ENCODE peak calls at places on chromosomes 11 and 22, in eight cellular contexts. I is Panc1; M is breast epithelium; K is thoracic aorta; G is CD4-positive, CD25-positive, alpha-beta regulatory T cell; S is right cardiac atrium; X is sigmoid colon; R is transverse colon. P is an unnamed sample.

GRCh38 chr11:30855383-30856006 is 269.3 kb upstream of the MPPED2 start:
- DNase-seq in I (peak), M (no peak), K (no peak), G (no peak), S (no peak), X (no peak), R (no peak), P (no peak)

GRCh38 chr11:85947431-85948272 is 92.5 kb downstream of the CCDC83 start:
- DNase-seq in I (peak), M (no peak), K (no peak), G (no peak), S (no peak), X (no peak), R (no peak), P (no peak)

GRCh38 chr11:13308704-13309103 is 31.1 kb downstream of the BMAL1 start:
- DNase-seq in I (no peak), M (no peak), K (no peak), G (no peak), S (no peak), X (no peak), R (no peak), P (no peak)

GRCh38 chr11:62489204-62489603 is 57.4 kb downstream of the AHNAK start:
- DNase-seq in I (no peak), M (no peak), K (no peak), G (no peak), S (no peak), X (no peak), R (no peak), P (no peak)

GRCh38 chr22:16783930-16784354 is 41.3 kb downstream of the XKR3 start:
- DNase-seq in I (no peak), M (no peak), K (no peak), G (no peak), S (no peak), X (no peak), R (no peak), P (no peak)

GRCh38 chr11:85941380-85941973 is 86.3 kb downstream of the CCDC83 start:
- DNase-seq in I (no peak), M (no peak), K (no peak), G (no peak), S (peak), X (peak), R (peak), P (no peak)

GRCh38 chr11:108960498-108960897 is 295.6 kb downstream of the DDX10 start:
- DNase-seq in I (no peak), M (no peak), K (no peak), G (no peak), S (no peak), X (no peak), R (no peak), P (no peak)

GRCh38 chr11:3129181-3129590 is 35.9 kb downstream of the OSBPL5 start:
- DNase-seq in I (no peak), M (no peak), K (no peak), G (no peak), S (no peak), X (peak), R (no peak), P (no peak)

GRCh38 chr11:7672960-7673723 is at the start of gene CYB5R2:
- DNase-seq in I (no peak), M (peak), K (peak), G (no peak), S (peak), X (peak), R (peak), P (peak)

GRCh38 chr11:123977731-123978347 is at the start of gene OR10S1:
- DNase-seq in I (no peak), M (no peak), K (no peak), G (no peak), S (no peak), X (no peak), R (no peak), P (no peak)

GRCh38 chr11:11081786-11082185 is 223.9 kb upstream of the ZBED5 start:
- DNase-seq in I (no peak), M (no peak), K (no peak), G (no peak), S (no peak), X (no peak), R (no peak), P (no peak)

GRCh38 chr11:129932385-129933067 is 37.1 kb upstream of the NFRKB start:
- DNase-seq in I (no peak), M (peak), K (no peak), G (no peak), S (no peak), X (no peak), R (no peak), P (no peak)

GRCh38 chr11:61041755-61042518 is 60.4 kb upstream of the CD5 start:
- DNase-seq in I (no peak), M (no peak), K (no peak), G (peak), S (peak), X (no peak), R (peak), P (no peak)

GRCh38 chr11:32831241-32831640 is 1.5 kb downstream of the PRRG4 start:
- DNase-seq in I (no peak), M (no peak), K (no peak), G (no peak), S (no peak), X (no peak), R (no peak), P (no peak)

GRCh38 chr11:30488304-30488998 is 97.7 kb downstream of the MPPED2 start:
- DNase-seq in I (no peak), M (no peak), K (no peak), G (no peak), S (peak), X (no peak), R (peak), P (no peak)

GRCh38 chr11:114496915-114497314 is 57.6 kb downstream of the REXO2 start:
- DNase-seq in I (no peak), M (no peak), K (no peak), G (no peak), S (no peak), X (no peak), R (no peak), P (no peak)

GRCh38 chr11:12089473-12089872 is 20.9 kb upstream of the MICAL2 start:
- DNase-seq in I (no peak), M (no peak), K (no peak), G (no peak), S (no peak), X (no peak), R (no peak), P (no peak)

GRCh38 chr11:45880772-45881570 is 4.5 kb upstream of the MAPK8IP1 start:
- DNase-seq in I (no peak), M (no peak), K (no peak), G (no peak), S (no peak), X (peak), R (no peak), P (no peak)

GRCh38 chr11:95345243-95345642 is 114.2 kb upstream of the SESN3 start:
- DNase-seq in I (no peak), M (peak), K (no peak), G (no peak), S (no peak), X (no peak), R (no peak), P (no peak)

GRCh38 chr11:86230921-86231320 is 13.6 kb upstream of the EED start:
- DNase-seq in I (no peak), M (no peak), K (no peak), G (no peak), S (no peak), X (no peak), R (no peak), P (no peak)

GRCh38 chr11:77800445-77800844 is 20.1 kb downstream of the RSF1 start:
- DNase-seq in I (no peak), M (no peak), K (no peak), G (no peak), S (no peak), X (no peak), R (no peak), P (no peak)

GRCh38 chr11:36214484-36214883 is 74.7 kb downstream of the COMMD9 start:
- DNase-seq in I (no peak), M (peak), K (no peak), G (no peak), S (no peak), X (no peak), R (no peak), P (no peak)

GRCh38 chr11:15748107-15748506 is 608.2 kb downstream of the SOX6 start:
- DNase-seq in I (no peak), M (no peak), K (no peak), G (no peak), S (no peak), X (no peak), R (no peak), P (no peak)

GRCh38 chr11:69166186-69167115 is 10.7 kb downstream of the SMIM38 start:
- DNase-seq in I (peak), M (no peak), K (no peak), G (no peak), S (no peak), X (no peak), R (no peak), P (no peak)

GRCh38 chr11:134751161-134751560 is 339.1 kb upstream of the B3GAT1 start:
- DNase-seq in I (no peak), M (no peak), K (no peak), G (no peak), S (no peak), X (no peak), R (no peak), P (peak)

GRCh38 chr11:114124601-114125144 is 65.2 kb downstream of the ZBTB16 start:
- DNase-seq in I (no peak), M (no peak), K (no peak), G (no peak), S (no peak), X (no peak), R (no peak), P (no peak)

GRCh38 chr22:38262051-38262795 is 10.6 kb downstream of the TMEM184B start:
- DNase-seq in I (no peak), M (peak), K (no peak), G (no peak), S (peak), X (peak), R (peak), P (no peak)

GRCh38 chr22:47022475-47022874 is 260.0 kb downstream of the TBC1D22A start:
- DNase-seq in I (no peak), M (no peak), K (no peak), G (no peak), S (no peak), X (no peak), R (no peak), P (no peak)

GRCh38 chr11:119317592-119318239 is 786 bp upstream of the MCAM start:
- DNase-seq in I (no peak), M (peak), K (no peak), G (no peak), S (no peak), X (no peak), R (no peak), P (no peak)

GRCh38 chr11:926341-926916 is 759 bp downstream of the AP2A2 start:
- DNase-seq in I (no peak), M (no peak), K (no peak), G (no peak), S (peak), X (no peak), R (peak), P (no peak)

GRCh38 chr11:72763823-72764222 is 11.6 kb upstream of the ARAP1 start:
- DNase-seq in I (no peak), M (no peak), K (no peak), G (no peak), S (no peak), X (no peak), R (no peak), P (no peak)

GRCh38 chr11:29268733-29269132 is 748.1 kb downstream of the KCNA4 start:
- DNase-seq in I (no peak), M (no peak), K (no peak), G (no peak), S (no peak), X (no peak), R (no peak), P (no peak)

GRCh38 chr11:108117746-108118371 is 3.5 kb upstream of the ACAT1 start:
- DNase-seq in I (no peak), M (no peak), K (no peak), G (no peak), S (no peak), X (no peak), R (no peak), P (no peak)

GRCh38 chr22:47275479-47276218 is 513.2 kb downstream of the TBC1D22A start:
- DNase-seq in I (no peak), M (no peak), K (no peak), G (no peak), S (peak), X (peak), R (no peak), P (no peak)

GRCh38 chr11:118605116-118605867 is 2.1 kb upstream of the PHLDB1 start:
- DNase-seq in I (no peak), M (no peak), K (no peak), G (no peak), S (peak), X (peak), R (peak), P (peak)

GRCh38 chr11:612201-612960 is 3.4 kb downstream of the IRF7 start:
- DNase-seq in I (no peak), M (no peak), K (no peak), G (no peak), S (no peak), X (no peak), R (peak), P (no peak)

GRCh38 chr22:44328762-44329161 is 16.0 kb upstream of the SHISAL1 start:
- DNase-seq in I (no peak), M (no peak), K (no peak), G (no peak), S (no peak), X (peak), R (no peak), P (no peak)

GRCh38 chr22:44328326-44328725 is 15.6 kb upstream of the SHISAL1 start:
- DNase-seq in I (no peak), M (no peak), K (no peak), G (no peak), S (peak), X (no peak), R (no peak), P (no peak)

GRCh38 chr22:44329179-44329796 is 16.5 kb upstream of the SHISAL1 start:
- DNase-seq in I (no peak), M (no peak), K (no peak), G (no peak), S (peak), X (peak), R (peak), P (no peak)

GRCh38 chr22:44325718-44326548 is 13.2 kb upstream of the SHISAL1 start:
- DNase-seq in I (no peak), M (no peak), K (no peak), G (no peak), S (peak), X (no peak), R (no peak), P (no peak)

GRCh38 chr22:44326549-44326881 is 13.8 kb upstream of the SHISAL1 start:
- DNase-seq in I (no peak), M (no peak), K (no peak), G (no peak), S (peak), X (no peak), R (no peak), P (no peak)
- H3K4me3 ChIP-seq in I (peak), M (peak), K (peak), G (no peak), S (peak), X (peak), R (peak), P (peak)

GRCh38 chr11:74822187-74822586 is 73.5 kb downstream of the RNF169 start:
- DNase-seq in I (no peak), M (no peak), K (no peak), G (no peak), S (no peak), X (no peak), R (no peak), P (no peak)
- H3K27ac ChIP-seq in I (no peak), M (no peak), K (peak), G (no peak), S (peak), X (peak), R (peak), P (peak)

GRCh38 chr11:76296731-76297130 is 84.2 kb downstream of the THAP12 start:
- DNase-seq in I (no peak), M (no peak), K (no peak), G (no peak), S (no peak), X (no peak), R (no peak), P (no peak)

GRCh38 chr11:76292583-76293188 is 86.4 kb upstream of the WNT11 start:
- DNase-seq in I (no peak), M (no peak), K (no peak), G (no peak), S (no peak), X (no peak), R (no peak), P (no peak)

GRCh38 chr11:76297143-76297542 is 83.8 kb downstream of the THAP12 start:
- DNase-seq in I (no peak), M (no peak), K (no peak), G (no peak), S (no peak), X (no peak), R (no peak), P (no peak)

GRCh38 chr11:76291576-76292526 is 85.5 kb upstream of the WNT11 start:
- DNase-seq in I (no peak), M (no peak), K (no peak), G (no peak), S (no peak), X (no peak), R (no peak), P (no peak)

GRCh38 chr11:76293189-76293631 is 86.9 kb upstream of the WNT11 start:
- DNase-seq in I (no peak), M (no peak), K (no peak), G (no peak), S (no peak), X (no peak), R (no peak), P (no peak)
- H3K4me3 ChIP-seq in I (no peak), M (no peak), K (no peak), G (no peak), S (no peak), X (no peak), R (no peak), P (no peak)

GRCh38 chr11:70282012-70282411 is 11.5 kb downstream of the PPFIA1 start:
- DNase-seq in I (no peak), M (no peak), K (no peak), G (no peak), S (no peak), X (no peak), R (no peak), P (no peak)
- H3K27ac ChIP-seq in I (no peak), M (no peak), K (no peak), G (no peak), S (no peak), X (no peak), R (no peak), P (no peak)